ENCODE peak calls at places on chromosome 7, in seven cellular contexts. F, J, L, I, D, B and E are unnamed samples.

GRCh38 chr7:129612112-129613015 is 844 bp downstream of the NRF1 start:
- DNase-seq in D (peak), I (no peak), F (peak), B (no peak), L (peak), J (peak), E (peak)

GRCh38 chr7:56046728-56047445 is 4.4 kb downstream of the PSPH start:
- DNase-seq in I (no peak), J (no peak), D (no peak), F (no peak), L (no peak), B (peak), E (no peak)

GRCh38 chr7:2644514-2645273 is 12.9 kb downstream of the TTYH3 start:
- DNase-seq in D (no peak), L (no peak), I (no peak), B (no peak), J (no peak), F (no peak), E (no peak)

GRCh38 chr7:70506463-70506862 is 625.5 kb upstream of the GALNT17 start:
- DNase-seq in F (no peak), B (no peak), I (no peak), D (no peak), L (peak), J (no peak), E (peak)

GRCh38 chr7:155878674-155879073 is 66.4 kb upstream of the SHH start:
- DNase-seq in F (no peak), B (no peak), J (no peak), L (no peak), I (no peak), D (no peak), E (no peak)

GRCh38 chr7:154409703-154410311 is 357.6 kb downstream of the DPP6 start:
- DNase-seq in D (no peak), L (peak), F (no peak), I (no peak), B (no peak), J (no peak), E (no peak)

GRCh38 chr7:151757274-151757673 is 119.6 kb downstream of the PRKAG2 start:
- DNase-seq in D (no peak), J (no peak), B (no peak), L (no peak), I (no peak), F (no peak), E (no peak)

GRCh38 chr7:47254081-47255006 is 327.6 kb downstream of the TNS3 start:
- DNase-seq in B (no peak), F (peak), J (peak), D (no peak), I (peak), L (peak), E (peak)

GRCh38 chr7:100562195-100563099 is 11.3 kb downstream of the SAP25 start:
- DNase-seq in J (peak), F (peak), L (no peak), D (no peak), B (no peak), I (no peak), E (no peak)